ENCODE peak calls at places on chromosomes 1 and 21, in five cellular contexts. R is mammary epithelial cell, O is PC-3, Q is H9, U is GM23248. K is an unnamed sample. For H3K79me2, the result is how much of the 10 kb centered on the place peaks cover.

GRCh38 chr1:9922342-9922741 is 12.3 kb upstream of the CTNNBIP1 start:
- DNase-seq in O (no peak), U (no peak), R (no peak), Q (no peak), K (peak)

GRCh38 chr1:219495737-219496408 is 117.0 kb downstream of the ZC3H11B start:
- DNase-seq in O (no peak), U (no peak), Q (no peak), R (no peak), K (no peak)

GRCh38 chr1:36094621-36095061 is 5.9 kb downstream of the ADPRS start:
- DNase-seq in Q (no peak), O (no peak), U (peak), R (no peak), K (no peak)

GRCh38 chr1:204721378-204722041 is 36.0 kb upstream of the LRRN2 start:
- DNase-seq in R (no peak), O (no peak), Q (peak), U (no peak), K (peak)

GRCh38 chr1:119731741-119732430 is 20.2 kb downstream of the PHGDH start:
- DNase-seq in U (no peak), R (no peak), Q (no peak), O (no peak), K (no peak)

GRCh38 chr1:182783068-182783467 is 6.5 kb upstream of the NPL start:
- DNase-seq in R (no peak), O (no peak), Q (peak), U (no peak), K (peak)

GRCh38 chr1:98221926-98222325 is 301.1 kb upstream of the DPYD start:
- DNase-seq in R (peak), O (no peak), Q (no peak), U (no peak), K (no peak)

GRCh38 chr1:115951552-115951951 is 24.8 kb upstream of the SLC22A15 start:
- DNase-seq in U (no peak), Q (no peak), R (no peak), O (no peak), K (no peak)

GRCh38 chr1:47412437-47412836 is 3.6 kb upstream of the FOXE3 start:
- DNase-seq in O (no peak), U (no peak), Q (no peak), R (no peak), K (peak)

GRCh38 chr1:221961532-221962292 is 219.8 kb upstream of the DUSP10 start:
- DNase-seq in Q (no peak), R (peak), O (peak), U (peak), K (no peak)

GRCh38 chr1:6476483-6476882 is 10.5 kb upstream of the TNFRSF25 start:
- DNase-seq in U (no peak), R (no peak), O (no peak), Q (no peak), K (no peak)

GRCh38 chr1:41613646-41614592 is 129.4 kb upstream of the EDN2 start:
- DNase-seq in Q (no peak), U (peak), O (no peak), R (peak), K (no peak)

GRCh38 chr1:62084304-62084905 is 110.2 kb upstream of the L1TD1 start:
- DNase-seq in Q (no peak), O (no peak), R (no peak), U (peak), K (no peak)

GRCh38 chr1:18852501-18852900 is 7.0 kb downstream of the TAS1R2 start:
- DNase-seq in O (no peak), R (no peak), Q (no peak), U (no peak), K (no peak)

GRCh38 chr1:29592731-29593130 is 356.4 kb downstream of the PTPRU start:
- DNase-seq in O (no peak), R (no peak), Q (no peak), U (peak), K (no peak)

GRCh38 chr1:11158720-11159321 is 30.3 kb upstream of the ANGPTL7 start:
- DNase-seq in U (peak), R (peak), O (peak), Q (no peak), K (no peak)

GRCh38 chr1:242030071-242030470 is 31.2 kb upstream of the MAP1LC3C start:
- DNase-seq in U (peak), O (peak), Q (no peak), R (peak), K (no peak)

GRCh38 chr1:21893046-21893805 is 43.9 kb downstream of the HSPG2 start:
- DNase-seq in Q (no peak), O (no peak), R (no peak), U (no peak), K (no peak)

GRCh38 chr1:101548376-101548775 is 311.6 kb downstream of the S1PR1 start:
- DNase-seq in Q (no peak), U (no peak), O (no peak), R (no peak), K (no peak)

GRCh38 chr1:176460606-176461336 is 2.2 kb upstream of the PAPPA2 start:
- DNase-seq in U (no peak), O (no peak), R (no peak), Q (no peak), K (no peak)

GRCh38 chr1:150764617-150765090 is 924 bp downstream of the CTSS start:
- DNase-seq in R (peak), Q (no peak), O (peak), U (peak), K (no peak)

GRCh38 chr1:168728452-168729404 is at the start of gene DPT:
- DNase-seq in R (no peak), U (peak), O (no peak), Q (no peak), K (no peak)

GRCh38 chr1:3068400-3069361 is at the start of gene PRDM16:
- DNase-seq in R (peak), Q (peak), O (peak), U (peak), K (peak)

GRCh38 chr1:2566106-2567045 is 10.2 kb downstream of the TNFRSF14 start:
- DNase-seq in O (no peak), Q (no peak), U (no peak), R (no peak), K (no peak)

GRCh38 chr1:93692983-93693591 is 11.4 kb upstream of the BCAR3 start:
- DNase-seq in Q (no peak), U (peak), R (peak), O (peak), K (no peak)

GRCh38 chr21:16372546-16372945 is 642.8 kb downstream of the USP25 start:
- DNase-seq in Q (no peak), O (no peak), R (no peak), U (no peak), K (no peak)

GRCh38 chr21:46124083-46124925 is 26.4 kb downstream of the COL6A2 start:
- DNase-seq in Q (peak), U (no peak), R (no peak), O (no peak), K (no peak)

GRCh38 chr1:173507847-173508209 is 30.7 kb downstream of the PRDX6 start:
- DNase-seq in O (peak), Q (no peak), U (peak), R (peak), K (peak)

GRCh38 chr1:110615548-110616130 is 9.5 kb upstream of the KCNA2 start:
- DNase-seq in O (peak), U (peak), R (peak), Q (peak), K (peak)

GRCh38 chr1:60350531-60350930 is 277.0 kb upstream of the C1orf87 start:
- DNase-seq in U (no peak), O (no peak), Q (no peak), R (no peak), K (no peak)

GRCh38 chr21:44057960-44058651 is 46.0 kb downstream of the TRAPPC10 start:
- DNase-seq in U (no peak), R (no peak), Q (no peak), O (no peak), K (no peak)

GRCh38 chr1:2882968-2883696 is 81.6 kb upstream of the TTC34 start:
- DNase-seq in U (no peak), O (no peak), Q (no peak), R (no peak), K (no peak)

GRCh38 chr1:26225033-26225831 is 8.8 kb upstream of the CEP85 start:
- DNase-seq in O (no peak), R (no peak), Q (peak), U (peak), K (peak)

GRCh38 chr21:42564561-42564971 is 50.9 kb downstream of the SLC37A1 start:
- DNase-seq in O (no peak), R (no peak), U (no peak), Q (no peak), K (no peak)

GRCh38 chr1:192224846-192225245 is 66.6 kb downstream of the RGS18 start:
- DNase-seq in R (no peak), Q (no peak), O (no peak), U (no peak), K (no peak)

GRCh38 chr1:7704214-7705047 is 66.7 kb upstream of the VAMP3 start:
- DNase-seq in Q (peak), O (peak), U (peak), R (peak), K (peak)

GRCh38 chr1:198794498-198794897 is 155.7 kb downstream of the PTPRC start:
- DNase-seq in U (peak), R (peak), O (no peak), Q (no peak), K (no peak)

GRCh38 chr1:167454929-167455785 is 63.2 kb downstream of the CD247 start:
- DNase-seq in Q (peak), U (peak), O (peak), R (peak), K (peak)

GRCh38 chr1:244858357-244858756 is 6.0 kb downstream of the HNRNPU start:
- DNase-seq in O (no peak), Q (no peak), R (no peak), U (no peak), K (no peak)

GRCh38 chr1:201745023-201745422 is 83.9 kb upstream of the IPO9 start:
- DNase-seq in Q (no peak), O (peak), R (peak), U (peak), K (no peak)

GRCh38 chr1:75791022-75791421 is 5.0 kb downstream of the RABGGTB start:
- DNase-seq in Q (no peak), O (peak), R (peak), U (peak), K (no peak)

GRCh38 chr1:75785320-75785963 is 614 bp upstream of the RABGGTB start:
- DNase-seq in R (no peak), U (no peak), Q (no peak), O (no peak), K (no peak)

GRCh38 chr1:75787524-75787923 is 1.5 kb downstream of the RABGGTB start:
- DNase-seq in Q (no peak), U (peak), R (no peak), O (no peak), K (no peak)

GRCh38 chr1:75786901-75787455 is 922 bp downstream of the RABGGTB start:
- DNase-seq in O (no peak), R (no peak), Q (no peak), U (peak), K (no peak)

DNA sequence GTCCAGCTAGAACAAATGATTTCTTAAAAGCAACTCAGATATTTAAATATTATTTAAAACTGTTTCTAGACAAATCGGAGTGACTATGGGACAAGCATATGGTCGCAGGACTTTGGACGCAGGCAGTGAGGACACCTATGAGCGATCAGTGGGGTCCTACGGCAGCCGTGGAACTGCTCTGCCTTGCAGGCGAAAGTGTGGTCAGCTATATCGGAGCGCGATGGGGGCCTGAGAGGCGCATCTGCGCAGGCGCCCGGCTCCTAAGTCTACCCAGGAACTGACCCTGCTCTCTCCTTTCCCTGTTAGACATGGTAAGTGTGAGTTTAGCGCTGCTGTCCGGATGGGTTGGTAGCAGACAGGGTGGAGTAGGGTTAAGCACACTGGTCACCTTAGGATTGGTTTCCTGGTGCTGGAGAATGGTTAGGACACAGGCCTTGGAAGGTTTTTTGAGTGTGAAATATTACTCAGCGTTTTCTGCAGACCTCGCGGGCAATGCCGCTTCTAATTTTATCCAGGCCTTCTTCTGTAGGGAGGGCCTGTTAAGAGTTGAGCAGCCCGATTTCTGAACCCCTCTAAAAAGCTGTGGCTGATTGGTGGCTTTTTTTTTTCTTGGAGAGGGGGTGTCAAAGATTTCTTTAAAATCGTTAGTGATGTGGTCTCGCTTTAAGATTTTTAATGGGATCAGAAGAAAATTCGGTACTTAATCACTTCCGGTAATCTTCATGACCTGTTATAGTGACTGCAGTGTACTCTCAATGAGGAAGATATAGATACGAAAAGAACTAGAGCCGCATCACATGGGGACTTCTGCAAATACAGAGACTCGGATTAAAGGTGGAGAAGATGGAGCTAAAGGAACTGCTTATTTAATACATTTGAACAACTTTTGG is at the start of gene RABGGTB:
- DNase-seq in Q (peak), R (peak), O (peak), U (peak), K (peak)
- H3K79me2 ChIP-seq in Q (under half), R (half or more), O (half or more), U (half or more), K (half or more)

GRCh38 chr1:85601930-85602329 is 21.4 kb downstream of the CCN1 start:
- DNase-seq in R (no peak), U (no peak), O (no peak), Q (no peak), K (no peak)

GRCh38 chr1:85604598-85604997 is 24.0 kb downstream of the CCN1 start:
- DNase-seq in U (no peak), Q (no peak), R (no peak), O (no peak), K (no peak)

GRCh38 chr1:85605519-85606413 is 25.2 kb downstream of the CCN1 start:
- DNase-seq in Q (no peak), R (peak), O (peak), U (peak), K (no peak)

GRCh38 chr1:85602536-85602935 is 22.0 kb downstream of the CCN1 start:
- DNase-seq in R (no peak), U (no peak), Q (peak), O (no peak), K (no peak)

GRCh38 chr1:85603086-85603485 is 22.5 kb downstream of the CCN1 start:
- DNase-seq in U (no peak), O (no peak), Q (no peak), R (no peak), K (no peak)
- H2AFZ ChIP-seq in U (no peak), O (no peak), Q (no peak), R (no peak), K (no peak)

DNA sequence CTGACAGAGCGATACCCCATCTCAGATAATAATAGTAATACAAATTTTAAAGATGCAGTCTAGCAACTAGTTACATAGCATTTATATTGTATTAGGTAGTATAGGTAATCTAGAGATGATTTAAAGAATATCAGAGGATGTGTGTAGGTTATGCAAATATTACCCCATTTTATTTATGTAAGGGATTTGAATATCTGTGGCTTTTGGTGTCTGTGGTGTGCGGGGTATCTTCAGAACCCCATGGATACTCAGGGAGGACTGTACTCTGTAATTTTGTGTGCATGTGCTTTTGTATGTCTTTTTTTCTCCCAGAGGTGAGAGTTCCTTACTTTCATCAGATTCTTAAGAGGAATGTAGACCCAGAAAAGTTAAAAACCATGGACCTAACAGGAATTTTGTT is 12.7 kb downstream of the RNF2 start:
- DNase-seq in Q (no peak), U (no peak), R (no peak), O (no peak), K (no peak)
- H3K79me2 ChIP-seq in Q (under half), U (half or more), R (half or more), O (half or more), K (half or more)

DNA sequence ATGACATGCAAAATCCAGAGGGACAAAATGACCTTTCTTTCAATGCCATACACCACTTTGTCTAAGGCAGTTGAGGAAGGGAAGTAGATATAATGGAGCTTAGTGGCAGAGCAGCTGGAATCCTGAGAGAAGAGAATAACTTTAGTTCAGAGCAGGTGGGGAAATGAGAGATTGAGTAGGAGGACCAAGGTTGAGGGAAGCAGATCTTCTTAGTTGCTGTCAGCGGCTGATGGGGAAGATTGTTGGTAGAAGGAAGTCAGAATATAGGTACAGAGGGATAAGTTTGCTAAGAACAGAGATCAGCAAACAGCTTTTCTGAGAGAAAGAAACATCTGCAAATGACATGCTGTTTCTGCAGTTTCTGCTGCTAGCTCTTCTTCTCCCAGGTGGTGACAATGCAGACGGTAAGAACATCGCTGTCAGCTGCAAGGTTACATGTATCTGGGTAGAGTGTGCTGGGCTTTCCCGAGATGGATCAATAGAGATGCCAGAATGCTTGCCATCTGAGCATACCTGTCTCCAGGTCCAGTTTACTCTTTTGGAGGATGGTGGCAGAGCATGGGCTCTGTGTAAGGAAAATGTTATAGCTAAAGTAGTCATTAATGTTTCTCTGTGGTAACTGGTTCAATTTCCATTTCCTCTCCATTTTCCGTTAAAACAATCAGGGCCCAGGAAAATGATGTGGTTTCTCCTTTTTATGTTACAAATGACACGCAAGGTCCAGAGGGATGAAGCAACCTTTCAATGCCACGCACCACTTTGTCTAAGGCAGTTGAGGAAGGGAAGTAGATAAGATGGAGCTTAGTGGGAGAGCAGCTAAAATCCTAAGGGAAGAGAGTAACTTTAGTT is at the start of gene CD1C:
- DNase-seq in O (no peak), U (no peak), R (no peak), Q (no peak), K (no peak)
- H2AFZ ChIP-seq in O (no peak), U (no peak), R (no peak), Q (no peak), K (no peak)